ENCODE peak calls at places on chromosomes 5 and 9, in nine cellular contexts. One of them, this sample, is unnamed.

GRCh38 chr5:159873680-159874079 is 42.6 kb upstream of the ADRA1B start:
- DNase-seq in heart right ventricle: no peak
- DNase-seq in transverse colon: no peak
- DNase-seq in lung: no peak
- DNase-seq in gastrocnemius medialis: no peak
- DNase-seq in uterus: no peak
- DNase-seq in A549: peak; percentile 35
- DNase-seq in vagina: no peak
- DNase-seq in tibial artery: no peak
- DNase-seq in this sample: no peak

GRCh38 chr9:119441338-119441737 is 72.1 kb upstream of the BRINP1 start:
- DNase-seq in tibial artery: no peak
- DNase-seq in transverse colon: no peak
- DNase-seq in gastrocnemius medialis: no peak
- DNase-seq in heart right ventricle: no peak
- DNase-seq in lung: no peak
- DNase-seq in uterus: no peak
- DNase-seq in A549: no peak
- DNase-seq in vagina: no peak
- DNase-seq in this sample: no peak

GRCh38 chr9:75188756-75189155 is 100.4 kb downstream of the OSTF1 start:
- DNase-seq in uterus: no peak
- DNase-seq in tibial artery: no peak
- DNase-seq in vagina: no peak
- DNase-seq in heart right ventricle: no peak
- DNase-seq in A549: no peak
- DNase-seq in lung: no peak
- DNase-seq in transverse colon: no peak
- DNase-seq in gastrocnemius medialis: no peak
- DNase-seq in this sample: no peak

GRCh38 chr9:77030045-77030444 is 10.6 kb downstream of the FOXB2 start:
- DNase-seq in gastrocnemius medialis: no peak
- DNase-seq in tibial artery: no peak
- DNase-seq in transverse colon: no peak
- DNase-seq in lung: no peak
- DNase-seq in vagina: no peak
- DNase-seq in A549: no peak
- DNase-seq in uterus: no peak
- DNase-seq in heart right ventricle: no peak
- DNase-seq in this sample: no peak

GRCh38 chr5:137304227-137304874 is 194.8 kb downstream of the SPOCK1 start:
- DNase-seq in heart right ventricle: peak; percentile 38
- DNase-seq in vagina: peak; percentile 71
- DNase-seq in A549: no peak
- DNase-seq in uterus: no peak
- DNase-seq in transverse colon: peak; percentile 75
- DNase-seq in gastrocnemius medialis: no peak
- DNase-seq in tibial artery: no peak
- DNase-seq in lung: peak; percentile 67
- DNase-seq in this sample: no peak

GRCh38 chr5:132094393-132095076 is 20.9 kb downstream of the CSF2 start:
- DNase-seq in gastrocnemius medialis: no peak
- DNase-seq in vagina: no peak
- DNase-seq in lung: no peak
- DNase-seq in uterus: no peak
- DNase-seq in tibial artery: peak; percentile 50
- DNase-seq in A549: peak; percentile 68
- DNase-seq in transverse colon: no peak
- DNase-seq in heart right ventricle: no peak
- DNase-seq in this sample: no peak

GRCh38 chr9:110148384-110148783 is 59.6 kb downstream of the C9orf152 start:
- DNase-seq in A549: no peak
- DNase-seq in gastrocnemius medialis: no peak
- DNase-seq in uterus: no peak
- DNase-seq in heart right ventricle: no peak
- DNase-seq in lung: no peak
- DNase-seq in transverse colon: peak; percentile 47
- DNase-seq in vagina: no peak
- DNase-seq in tibial artery: no peak
- DNase-seq in this sample: no peak

GRCh38 chr5:149406203-149406978 is 27.3 kb upstream of the IL17B start:
- DNase-seq in tibial artery: peak; percentile 98
- DNase-seq in uterus: peak; percentile 96
- DNase-seq in A549: no peak
- DNase-seq in heart right ventricle: peak; percentile 75
- DNase-seq in transverse colon: peak; percentile 70
- DNase-seq in lung: no peak
- DNase-seq in gastrocnemius medialis: no peak
- DNase-seq in vagina: no peak
- DNase-seq in this sample: peak; percentile 95

GRCh38 chr9:125262217-125262991 is 778 bp downstream of the GAPVD1 start:
- DNase-seq in tibial artery: no peak
- DNase-seq in heart right ventricle: no peak
- DNase-seq in A549: no peak
- DNase-seq in lung: no peak
- DNase-seq in gastrocnemius medialis: no peak
- DNase-seq in uterus: no peak
- DNase-seq in transverse colon: no peak
- DNase-seq in vagina: no peak
- DNase-seq in this sample: no peak

GRCh38 chr5:101390317-101390908 is 487.3 kb upstream of the ST8SIA4 start:
- DNase-seq in transverse colon: no peak
- DNase-seq in uterus: no peak
- DNase-seq in gastrocnemius medialis: no peak
- DNase-seq in vagina: no peak
- DNase-seq in lung: no peak
- DNase-seq in tibial artery: no peak
- DNase-seq in heart right ventricle: peak; percentile 13
- DNase-seq in A549: peak; percentile 80
- DNase-seq in this sample: no peak

GRCh38 chr5:172852490-172853354 is 18.7 kb downstream of the ERGIC1 start:
- DNase-seq in heart right ventricle: no peak
- DNase-seq in gastrocnemius medialis: no peak
- DNase-seq in lung: no peak
- DNase-seq in transverse colon: peak; percentile 42
- DNase-seq in vagina: no peak
- DNase-seq in tibial artery: no peak
- DNase-seq in A549: peak; percentile 57
- DNase-seq in uterus: no peak
- DNase-seq in this sample: peak; percentile 68

GRCh38 chr9:105901514-105902109 is 207.3 kb downstream of the TMEM38B start:
- DNase-seq in gastrocnemius medialis: peak; percentile 20
- DNase-seq in uterus: no peak
- DNase-seq in vagina: no peak
- DNase-seq in tibial artery: no peak
- DNase-seq in lung: no peak
- DNase-seq in transverse colon: no peak
- DNase-seq in heart right ventricle: peak; percentile 13
- DNase-seq in A549: peak; percentile 52
- DNase-seq in this sample: no peak

GRCh38 chr9:28999806-29000205 is 1426.5 kb upstream of the C9orf72 start:
- DNase-seq in gastrocnemius medialis: no peak
- DNase-seq in vagina: no peak
- DNase-seq in lung: no peak
- DNase-seq in transverse colon: no peak
- DNase-seq in tibial artery: no peak
- DNase-seq in uterus: no peak
- DNase-seq in heart right ventricle: no peak
- DNase-seq in A549: peak; percentile 44
- DNase-seq in this sample: no peak

GRCh38 chr9:19409406-19410194 is 791 bp downstream of the ACER2 start:
- DNase-seq in lung: no peak
- DNase-seq in heart right ventricle: peak; percentile 73
- DNase-seq in gastrocnemius medialis: no peak
- DNase-seq in uterus: peak; percentile 34
- DNase-seq in transverse colon: peak; percentile 27
- DNase-seq in vagina: no peak
- DNase-seq in A549: peak; percentile 35
- DNase-seq in tibial artery: peak; percentile 84
- DNase-seq in this sample: peak; percentile 70

GRCh38 chr9:79578891-79579290 is 7.1 kb downstream of the TLE4 start:
- DNase-seq in heart right ventricle: no peak
- DNase-seq in uterus: no peak
- DNase-seq in tibial artery: no peak
- DNase-seq in gastrocnemius medialis: no peak
- DNase-seq in transverse colon: no peak
- DNase-seq in lung: no peak
- DNase-seq in vagina: no peak
- DNase-seq in A549: no peak
- DNase-seq in this sample: no peak
- H3K4me1 ChIP-seq in heart right ventricle: peaks cover 23% of the 10 kb centered on the region
- H3K4me1 ChIP-seq in uterus: no peaks in the 10 kb centered on the region
- H3K4me1 ChIP-seq in tibial artery: peaks cover 8% of the 10 kb centered on the region
- H3K4me1 ChIP-seq in gastrocnemius medialis: peaks cover 77% of the 10 kb centered on the region
- H3K4me1 ChIP-seq in transverse colon: peaks cover 26% of the 10 kb centered on the region
- H3K4me1 ChIP-seq in lung: peaks cover 14% of the 10 kb centered on the region
- H3K4me1 ChIP-seq in vagina: peaks cover 43% of the 10 kb centered on the region
- H3K4me1 ChIP-seq in A549: peaks cover 15% of the 10 kb centered on the region
- H3K4me1 ChIP-seq in this sample: peaks cover 13% of the 10 kb centered on the region

GRCh38 chr5:75028090-75028489 is 24.3 kb downstream of the GCNT4 start:
- DNase-seq in transverse colon: no peak
- DNase-seq in lung: no peak
- DNase-seq in A549: no peak
- DNase-seq in heart right ventricle: no peak
- DNase-seq in vagina: no peak
- DNase-seq in gastrocnemius medialis: no peak
- DNase-seq in tibial artery: no peak
- DNase-seq in uterus: no peak
- DNase-seq in this sample: no peak
- H3K4me3 ChIP-seq in transverse colon: no peak overlapping the region
- H3K4me3 ChIP-seq in lung: no peak overlapping the region
- H3K4me3 ChIP-seq in A549: no peak overlapping the region
- H3K4me3 ChIP-seq in heart right ventricle: no peak overlapping the region
- H3K4me3 ChIP-seq in vagina: no peak overlapping the region
- H3K4me3 ChIP-seq in gastrocnemius medialis: no peak overlapping the region
- H3K4me3 ChIP-seq in tibial artery: no peak overlapping the region
- H3K4me3 ChIP-seq in uterus: no peak overlapping the region
- H3K4me3 ChIP-seq in this sample: no peak overlapping the region

DNA sequence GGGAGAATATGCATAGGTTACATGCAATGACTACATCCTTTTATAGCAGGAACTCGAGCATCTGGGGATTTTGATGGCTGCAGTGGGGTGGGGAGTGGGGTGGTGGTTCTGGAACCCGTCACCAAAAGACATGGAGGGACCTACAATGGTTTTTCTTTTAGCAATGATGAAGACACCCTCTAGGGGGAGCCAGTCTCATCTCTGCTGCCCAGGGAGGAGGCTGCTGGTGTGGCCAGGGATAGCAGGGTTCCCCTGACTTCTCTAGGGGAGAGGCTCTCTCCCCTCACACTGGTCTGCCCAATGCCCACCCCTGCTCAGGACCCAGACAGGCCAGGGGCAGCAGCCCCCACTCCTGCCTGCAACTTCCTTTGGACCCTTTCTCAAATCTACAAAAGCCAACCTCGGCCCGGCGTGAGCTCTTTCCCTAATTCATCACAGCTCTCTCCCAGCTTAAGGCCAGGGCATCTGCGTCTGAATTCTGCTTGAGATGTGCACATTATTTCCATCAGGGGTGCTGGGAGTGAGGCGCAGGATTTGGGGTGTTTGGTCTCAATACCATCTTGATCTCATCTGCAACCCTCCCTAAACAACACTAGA is 73.5 kb upstream of the RETREG1 start:
- DNase-seq in heart right ventricle: peak; percentile 29
- DNase-seq in lung: no peak
- DNase-seq in A549: peak; percentile 54
- DNase-seq in uterus: no peak
- DNase-seq in transverse colon: no peak
- DNase-seq in tibial artery: no peak
- DNase-seq in gastrocnemius medialis: no peak
- DNase-seq in vagina: no peak
- DNase-seq in this sample: no peak
- TF ChIP-seq CTCF in heart right ventricle: peak; percentile 63
- TF ChIP-seq CTCF in lung: peak; percentile 5
- TF ChIP-seq CTCF in A549: peak; percentile 69
- TF ChIP-seq CTCF in uterus: no peak
- TF ChIP-seq CTCF in transverse colon: peak; percentile 35
- TF ChIP-seq CTCF in tibial artery: peak; percentile 25
- TF ChIP-seq CTCF in gastrocnemius medialis: no peak
- TF ChIP-seq CTCF in vagina: no peak
- TF ChIP-seq CTCF in this sample: peak; percentile 48

GRCh38 chr9:127780126-127780885 is 1.8 kb upstream of the SH2D3C start:
- DNase-seq in tibial artery: no peak
- DNase-seq in gastrocnemius medialis: no peak
- DNase-seq in uterus: no peak
- DNase-seq in A549: no peak
- DNase-seq in vagina: no peak
- DNase-seq in transverse colon: no peak
- DNase-seq in heart right ventricle: no peak
- DNase-seq in lung: no peak
- DNase-seq in this sample: no peak

GRCh38 chr9:127778280-127779135 is at the start of gene SH2D3C:
- DNase-seq in uterus: no peak
- DNase-seq in vagina: no peak
- DNase-seq in heart right ventricle: peak; percentile 71
- DNase-seq in lung: no peak
- DNase-seq in A549: no peak
- DNase-seq in transverse colon: peak; percentile 66
- DNase-seq in tibial artery: no peak
- DNase-seq in gastrocnemius medialis: no peak
- DNase-seq in this sample: no peak

GRCh38 chr9:127777368-127777960 is 1.0 kb downstream of the SH2D3C start:
- DNase-seq in vagina: no peak
- DNase-seq in lung: no peak
- DNase-seq in tibial artery: no peak
- DNase-seq in A549: no peak
- DNase-seq in heart right ventricle: no peak
- DNase-seq in transverse colon: no peak
- DNase-seq in uterus: no peak
- DNase-seq in gastrocnemius medialis: no peak
- DNase-seq in this sample: no peak

GRCh38 chr9:127776919-127777280 is 1.6 kb downstream of the SH2D3C start:
- DNase-seq in A549: no peak
- DNase-seq in tibial artery: no peak
- DNase-seq in transverse colon: no peak
- DNase-seq in lung: no peak
- DNase-seq in heart right ventricle: no peak
- DNase-seq in uterus: no peak
- DNase-seq in vagina: no peak
- DNase-seq in gastrocnemius medialis: no peak
- DNase-seq in this sample: no peak

DNA sequence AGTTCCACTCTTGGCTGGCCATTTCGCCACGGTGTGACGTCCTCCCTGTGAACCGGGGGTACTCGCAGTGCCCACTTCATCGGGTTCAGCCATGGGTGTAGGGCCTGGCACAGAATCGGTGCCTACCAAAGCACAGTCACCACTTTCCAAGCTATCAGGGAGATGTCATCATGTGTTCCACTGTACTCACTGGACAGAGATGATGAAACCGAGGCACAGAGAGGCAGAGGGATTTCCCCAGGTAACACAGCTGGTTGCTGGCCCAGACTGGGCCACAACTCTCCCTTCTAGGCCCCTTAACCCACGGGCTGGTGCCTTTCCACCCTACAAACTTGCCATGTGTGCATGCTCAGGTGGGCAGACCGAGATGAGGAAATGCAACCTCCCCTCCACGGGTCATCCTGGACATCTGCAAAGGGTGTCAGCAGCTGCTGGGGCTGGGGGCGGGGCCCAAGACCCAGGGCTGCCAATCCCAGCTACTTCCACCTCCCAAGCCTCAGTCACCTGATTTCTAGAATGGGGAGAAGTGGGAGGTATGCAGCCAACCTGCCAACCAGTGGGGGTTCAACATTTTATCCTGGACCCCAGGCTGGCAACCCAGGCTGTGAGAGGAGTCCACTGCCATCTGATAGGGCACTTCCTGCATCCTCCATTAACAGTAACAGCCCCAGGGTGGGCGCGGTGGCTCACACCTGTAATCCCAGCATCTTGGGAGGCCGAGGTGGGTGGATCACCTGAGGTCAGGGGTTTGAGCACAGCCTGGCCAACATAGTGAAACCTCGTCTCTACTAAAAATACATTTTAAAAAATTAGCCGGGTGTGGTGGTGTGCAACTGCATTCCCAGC is 893 bp upstream of the SH2D3C start:
- DNase-seq in heart right ventricle: no peak
- DNase-seq in tibial artery: no peak
- DNase-seq in A549: no peak
- DNase-seq in lung: no peak
- DNase-seq in vagina: no peak
- DNase-seq in transverse colon: peak; percentile 70
- DNase-seq in uterus: no peak
- DNase-seq in gastrocnemius medialis: no peak
- DNase-seq in this sample: no peak
- H3K4me1 ChIP-seq in heart right ventricle: peaks cover 11% of the 10 kb centered on the region
- H3K4me1 ChIP-seq in tibial artery: peaks cover 1% of the 10 kb centered on the region
- H3K4me1 ChIP-seq in A549: peaks cover 9% of the 10 kb centered on the region
- H3K4me1 ChIP-seq in lung: no peaks in the 10 kb centered on the region
- H3K4me1 ChIP-seq in vagina: peaks cover 12% of the 10 kb centered on the region
- H3K4me1 ChIP-seq in transverse colon: no peaks in the 10 kb centered on the region
- H3K4me1 ChIP-seq in uterus: no peaks in the 10 kb centered on the region
- H3K4me1 ChIP-seq in gastrocnemius medialis: no peaks in the 10 kb centered on the region
- H3K4me1 ChIP-seq in this sample: peaks cover 3% of the 10 kb centered on the region